ENCODE peak calls at places on chromosomes 13 and 19, in ten cellular contexts. N is heart right ventricle, Z is psoas muscle, Q is lower lobe of right lung, E is ovary, Y is testis, R is PC-3, I is Panc1, S is body of pancreas, L is Caco-2. B is an unnamed sample.

GRCh38 chr13:69970521-69970920 is 137.1 kb upstream of the ATXN8OS start:
- DNase-seq in I (no peak), Q (no peak), R (peak; percentile 35), E (no peak), L (no peak), Y (no peak), N (no peak), S (no peak), Z (no peak), B (no peak)

GRCh38 chr19:4130635-4131438 is 6.9 kb upstream of the MAP2K2 start:
- DNase-seq in S (no peak), E (no peak), R (peak; percentile 58), Z (no peak), L (peak; percentile 54), I (no peak), Y (no peak), Q (no peak), N (no peak), B (peak; percentile 65)

GRCh38 chr13:111853146-111853545 is 213.8 kb upstream of the SOX1 start:
- DNase-seq in Q (no peak), E (no peak), Z (no peak), S (no peak), N (no peak), L (no peak), R (no peak), I (no peak), Y (no peak), B (no peak)

GRCh38 chr13:51739403-51740112 is 64.4 kb downstream of the DHRS12 start:
- DNase-seq in L (no peak), Y (peak; percentile 63), Z (peak; percentile 41), Q (no peak), R (no peak), S (no peak), I (no peak), N (no peak), E (peak; percentile 55), B (no peak)

GRCh38 chr19:14405758-14406644 is 13.1 kb downstream of the DDX39A start:
- DNase-seq in S (peak; percentile 89), I (no peak), Y (peak; percentile 92), Q (peak; percentile 91), L (peak; percentile 69), E (peak; percentile 88), N (peak; percentile 82), Z (peak; percentile 88), R (peak; percentile 89), B (peak; percentile 97)

GRCh38 chr13:71312923-71313322 is 554.1 kb downstream of the DACH1 start:
- DNase-seq in Z (no peak), E (no peak), Y (no peak), L (no peak), R (no peak), N (no peak), I (no peak), S (no peak), Q (no peak), B (no peak)

GRCh38 chr19:30222428-30222873 is 149.7 kb upstream of the ZNF536 start:
- DNase-seq in N (no peak), L (peak; percentile 29), E (no peak), R (no peak), Q (no peak), S (peak; percentile 35), Y (no peak), I (no peak), Z (no peak), B (no peak)

GRCh38 chr19:41821003-41821735 is 23.3 kb downstream of the LYPD4 start:
- DNase-seq in Y (peak; percentile 25), R (peak; percentile 72), Q (peak; percentile 53), E (no peak), N (no peak), I (peak; percentile 18), L (peak; percentile 75), Z (no peak), S (peak; percentile 38), B (peak; percentile 40)

GRCh38 chr13:97076898-97077297 is 82.6 kb upstream of the OXGR1 start:
- DNase-seq in E (no peak), Q (no peak), S (no peak), R (no peak), I (no peak), N (no peak), Z (no peak), L (no peak), Y (no peak), B (peak; percentile 76)

GRCh38 chr13:95301947-95302386 is 716 bp upstream of the ABCC4 start:
- DNase-seq in N (no peak), Y (no peak), R (no peak), Q (no peak), I (no peak), E (no peak), Z (no peak), L (no peak), S (no peak), B (peak; percentile 14)

GRCh38 chr13:84927442-84928169 is 871.6 kb downstream of the SLITRK6 start:
- DNase-seq in L (no peak), S (no peak), R (no peak), Y (no peak), Q (no peak), I (no peak), E (no peak), Z (no peak), N (no peak), B (no peak)

GRCh38 chr13:38570706-38571105 is 116.2 kb upstream of the FREM2 start:
- DNase-seq in E (no peak), N (no peak), R (no peak), Y (no peak), S (no peak), I (no peak), Z (no peak), L (no peak), Q (no peak), B (no peak)

GRCh38 chr19:33740811-33741396 is 55.8 kb upstream of the KCTD15 start:
- DNase-seq in L (peak; percentile 74), Z (no peak), S (peak; percentile 45), Q (no peak), R (peak; percentile 45), Y (peak; percentile 52), I (no peak), E (no peak), N (peak; percentile 42), B (peak; percentile 88)

GRCh38 chr13:24083141-24083540 is 77.4 kb upstream of the SPATA13 start:
- DNase-seq in R (no peak), Y (no peak), L (no peak), Z (no peak), N (no peak), I (no peak), E (no peak), Q (no peak), S (peak; percentile 37), B (no peak)
- H3K4me1 ChIP-seq in R (peaks cover 14% of the 10 kb centered on the region), Y (peaks cover 23% of the 10 kb centered on the region), L (no peaks in the 10 kb centered on the region), Z (no peaks in the 10 kb centered on the region), N (peaks cover 6% of the 10 kb centered on the region), I (no peaks in the 10 kb centered on the region), E (peaks cover 22% of the 10 kb centered on the region), Q (peaks cover 22% of the 10 kb centered on the region), S (peaks cover 41% of the 10 kb centered on the region), B (peaks cover 27% of the 10 kb centered on the region)

GRCh38 chr19:17328517-17329060 is 6.1 kb downstream of the ANO8 start:
- DNase-seq in E (no peak), R (no peak), N (no peak), S (no peak), I (no peak), L (no peak), Q (no peak), Z (no peak), Y (no peak), B (no peak)
- H3K4me3 ChIP-seq in E (peak overlapping the region; percentile 40), R (no peak overlapping the region), N (no peak overlapping the region), S (no peak overlapping the region), I (no peak overlapping the region), L (peak overlapping the region; percentile 57), Q (peak overlapping the region; percentile 53), Z (peak overlapping the region; percentile 16), Y (peak overlapping the region; percentile 47), B (peak overlapping the region; percentile 48)

GRCh38 chr19:485583-486236 is 10.6 kb upstream of the MADCAM1 start:
- DNase-seq in I (no peak), Q (no peak), N (no peak), E (no peak), Y (peak; percentile 90), Z (no peak), R (no peak), S (peak; percentile 63), L (no peak), B (peak; percentile 60)

GRCh38 chr19:489418-490196 is 6.7 kb upstream of the MADCAM1 start:
- DNase-seq in Q (no peak), E (peak; percentile 46), L (peak; percentile 32), Y (no peak), N (no peak), Z (peak; percentile 58), R (peak; percentile 13), S (no peak), I (no peak), B (peak; percentile 54)

GRCh38 chr19:491146-491741 is 5.0 kb upstream of the MADCAM1 start:
- DNase-seq in R (peak; percentile 28), L (no peak), N (no peak), S (no peak), Z (no peak), Y (peak; percentile 46), Q (no peak), E (no peak), I (no peak), B (no peak)

GRCh38 chr19:492091-492531 is 4.2 kb upstream of the MADCAM1 start:
- DNase-seq in L (peak; percentile 34), N (no peak), S (no peak), E (no peak), Y (no peak), R (peak; percentile 11), Q (no peak), Z (peak; percentile 16), I (no peak), B (no peak)

DNA sequence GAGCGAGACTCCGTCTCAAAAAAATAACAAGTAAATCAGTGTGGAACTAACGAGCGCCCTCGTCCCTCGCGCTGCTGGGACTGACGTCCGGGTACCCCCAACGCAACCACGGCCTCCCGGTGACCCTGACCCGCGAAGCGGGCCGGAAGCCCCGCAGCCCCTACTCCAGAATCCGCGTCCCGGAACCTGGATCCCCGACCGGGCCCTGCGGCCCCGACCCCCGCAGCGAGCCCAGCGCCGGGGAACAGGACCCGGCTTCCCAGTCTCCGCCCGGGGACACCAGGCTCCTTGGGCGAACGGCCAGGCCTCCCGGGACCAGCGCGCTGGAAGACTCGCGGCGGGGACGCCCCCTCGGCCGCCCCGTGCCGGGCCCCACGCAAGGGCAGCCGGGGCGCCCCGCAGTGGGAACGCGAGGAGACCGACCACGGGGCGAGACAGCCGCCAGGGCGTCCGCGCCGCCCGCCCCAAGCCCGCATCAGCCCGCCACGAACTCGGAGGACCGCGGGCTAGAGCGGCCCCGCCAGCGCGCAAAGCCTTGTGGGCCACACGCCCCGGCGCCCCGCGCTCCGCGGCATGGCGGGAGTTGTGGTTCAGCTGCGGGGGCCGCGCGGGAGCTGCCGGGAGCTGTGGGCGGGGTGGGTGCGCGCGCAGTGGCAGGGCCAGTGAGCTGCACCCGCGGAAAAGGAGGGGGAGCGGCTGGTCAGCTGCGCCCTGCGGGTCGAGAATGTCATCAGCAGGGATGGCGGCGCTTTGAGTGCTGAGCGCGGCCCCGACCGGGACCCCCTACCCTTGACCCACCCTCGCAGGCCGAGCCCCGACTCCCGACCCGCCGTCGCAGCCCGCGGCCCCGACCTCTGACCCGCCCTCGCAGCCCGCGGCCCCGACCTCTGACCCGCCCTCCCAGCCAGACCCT is 7.5 kb upstream of the MADCAM1 start:
- DNase-seq in R (peak; percentile 88), N (peak; percentile 96), Y (peak; percentile 94), Q (peak; percentile 98), Z (peak; percentile 98), E (peak; percentile 93), I (no peak), L (peak; percentile 97), S (peak; percentile 96), B (peak; percentile 97)
- TF ChIP-seq CTCF in R (no peak), N (no peak), Y (peak; percentile 37), Q (no peak), Z (no peak), E (peak; percentile 52), I (no peak), L (no peak), S (no peak), B (no peak)

GRCh38 chr19:13004273-13004672 is 9.0 kb downstream of the NFIX start:
- DNase-seq in Q (no peak), Z (no peak), I (no peak), L (no peak), Y (no peak), E (no peak), R (no peak), N (no peak), S (no peak), B (no peak)
- H3K4me1 ChIP-seq in Q (peaks cover 93% of the 10 kb centered on the region), Z (peaks cover 79% of the 10 kb centered on the region), I (peaks cover 52% of the 10 kb centered on the region), L (no peaks in the 10 kb centered on the region), Y (peaks cover 48% of the 10 kb centered on the region), E (peaks cover 46% of the 10 kb centered on the region), R (no peaks in the 10 kb centered on the region), N (peaks cover 58% of the 10 kb centered on the region), S (peaks cover 54% of the 10 kb centered on the region), B (no peaks in the 10 kb centered on the region)

B was measured in cardiac muscle cell.